ENCODE peak calls at places on chromosomes 6 and 20, in seven cellular contexts. N, T, C, Q, Y, B and V are unnamed samples. For H3K36me3, the result is how much of the 10 kb centered on the place peaks cover.

GRCh38 chr6:82843291-82843885 is 222.3 kb downstream of the UBE3D start:
- DNase-seq in Q (no peak), C (peak), Y (no peak), T (peak), N (no peak), B (no peak), V (no peak)

GRCh38 chr20:38880952-38881735 is 45.1 kb upstream of the FAM83D start:
- DNase-seq in C (no peak), T (no peak), Y (no peak), Q (no peak), B (no peak), N (no peak), V (no peak)

GRCh38 chr6:159119835-159120234 is 49.4 kb upstream of the FNDC1 start:
- DNase-seq in Q (no peak), Y (no peak), N (no peak), B (no peak), C (no peak), T (no peak), V (no peak)

GRCh38 chr6:36691011-36691410 is 6.6 kb upstream of the RAB44 start:
- DNase-seq in Y (no peak), T (no peak), Q (no peak), B (peak), N (no peak), C (no peak), V (peak)

GRCh38 chr6:36335465-36336209 is 1.1 kb downstream of the BNIP5 start:
- DNase-seq in C (no peak), B (no peak), T (no peak), Y (no peak), Q (no peak), N (peak), V (no peak)

GRCh38 chr20:5864873-5865582 is 85.3 kb downstream of the TRMT6 start:
- DNase-seq in Q (peak), C (peak), Y (no peak), B (peak), T (peak), N (no peak), V (peak)

GRCh38 chr6:82906951-82907350 is 158.7 kb downstream of the UBE3D start:
- DNase-seq in Q (peak), T (peak), C (peak), N (no peak), B (peak), Y (no peak), V (peak)

GRCh38 chr20:44598413-44599290 is 16.3 kb downstream of the PKIG start:
- DNase-seq in Y (no peak), C (no peak), Q (peak), T (no peak), N (peak), B (no peak), V (peak)

GRCh38 chr6:109093732-109094131 is 914 bp downstream of the SESN1 start:
- DNase-seq in Q (peak), N (no peak), C (peak), B (peak), Y (no peak), T (peak), V (no peak)

GRCh38 chr6:33807606-33808005 is 3.8 kb upstream of the MLN start:
- DNase-seq in C (no peak), Q (no peak), Y (no peak), T (no peak), B (no peak), N (no peak), V (no peak)

GRCh38 chr6:118325220-118325860 is 222.8 kb upstream of the PLN start:
- DNase-seq in B (peak), N (peak), Y (no peak), C (peak), T (peak), Q (peak), V (peak)

GRCh38 chr6:106133040-106133439 is 46.9 kb downstream of the PRDM1 start:
- DNase-seq in C (no peak), N (no peak), Q (no peak), Y (no peak), T (no peak), B (no peak), V (no peak)

GRCh38 chr20:22768779-22769178 is 184.4 kb upstream of the FOXA2 start:
- DNase-seq in Y (no peak), C (no peak), N (no peak), B (no peak), Q (no peak), T (peak), V (peak)

GRCh38 chr20:1397710-1398109 is 4.9 kb upstream of the FKBP1A start:
- DNase-seq in T (no peak), N (no peak), C (peak), Y (no peak), B (no peak), Q (no peak), V (no peak)

GRCh38 chr6:113954653-113955052 is 16.3 kb downstream of the HDAC2 start:
- DNase-seq in Q (no peak), B (no peak), T (no peak), N (no peak), Y (no peak), C (peak), V (no peak)

GRCh38 chr6:113944701-113945100 is 26.2 kb downstream of the HDAC2 start:
- DNase-seq in Y (no peak), C (peak), B (peak), T (no peak), Q (no peak), N (no peak), V (no peak)

GRCh38 chr6:113953346-113953745 is 17.6 kb downstream of the HDAC2 start:
- DNase-seq in C (peak), Y (no peak), B (peak), T (peak), N (no peak), Q (no peak), V (peak)

GRCh38 chr6:113949499-113949898 is 21.4 kb downstream of the HDAC2 start:
- DNase-seq in B (no peak), T (no peak), Q (no peak), C (no peak), N (no peak), Y (no peak), V (no peak)
- H3K36me3 ChIP-seq in B (under half), T (under half), Q (under half), C (under half), N (under half), Y (under half), V (under half)

DNA sequence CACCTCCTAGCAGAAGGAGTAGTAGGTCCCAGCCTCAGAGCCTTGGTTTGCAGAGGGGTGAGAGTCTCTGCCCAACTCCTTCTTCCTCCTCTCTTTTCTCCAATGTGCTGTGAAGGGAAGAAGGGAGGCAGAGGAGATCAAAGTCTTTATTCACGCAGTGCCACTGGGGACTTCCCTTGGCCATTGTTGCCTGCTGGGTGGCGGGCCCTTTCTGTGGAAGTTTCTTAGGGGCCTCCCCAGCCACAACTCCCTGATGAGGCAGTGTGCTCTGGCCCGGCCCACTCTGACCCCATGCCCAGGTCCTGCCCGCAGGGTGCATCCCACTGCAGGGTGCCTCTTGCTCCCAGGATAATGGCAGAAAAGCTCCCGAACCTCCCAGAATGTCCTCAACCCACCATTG is 104.3 kb upstream of the SNX9 start:
- DNase-seq in Y (no peak), C (no peak), Q (no peak), N (no peak), B (no peak), T (no peak), V (no peak)
- H3K27ac ChIP-seq in Y (no peak), C (no peak), Q (no peak), N (no peak), B (no peak), T (no peak), V (no peak)

GRCh38 chr6:140276719-140277118 is 902.3 kb upstream of the CITED2 start:
- DNase-seq in N (no peak), Q (no peak), B (no peak), C (peak), Y (no peak), T (peak), V (peak)
- H3K36me3 ChIP-seq in N (under half), Q (under half), B (under half), C (under half), Y (under half), T (under half), V (under half)

DNA sequence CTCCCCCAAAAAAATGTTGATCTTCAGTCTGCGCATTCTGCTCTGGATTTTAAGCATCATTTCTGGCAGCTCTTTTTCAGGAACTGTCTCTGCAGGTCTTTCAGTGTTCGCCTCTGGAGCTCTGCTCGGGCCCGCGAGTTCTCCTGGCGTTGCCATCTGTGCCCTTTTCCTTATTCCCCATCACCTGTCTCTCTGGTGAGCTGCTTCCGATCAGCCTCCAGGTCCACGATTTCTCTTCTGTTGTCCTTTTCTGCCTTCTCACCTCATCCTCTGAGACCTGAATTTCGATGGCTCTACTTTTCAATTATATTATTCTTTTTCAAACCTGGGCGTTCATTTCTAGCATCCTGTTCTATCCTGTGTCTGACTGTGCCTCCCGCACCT is 590 bp upstream of the MAP1LC3A start:
- DNase-seq in T (peak), Y (no peak), C (no peak), N (no peak), B (no peak), Q (no peak), V (no peak)
- H3K27ac ChIP-seq in T (peak), Y (peak), C (peak), N (peak), B (peak), Q (no peak), V (no peak)